ENCODE peak calls at places on chromosomes 11 and 22, in four cellular contexts. One of them, this sample, is unnamed.

GRCh38 chr11:68798221-68798813 is 43.4 kb downstream of the CPT1A start:
- DNase-seq in NCI-H1105 treated with DMSO at 0.1 percent for 48 hours: no peak
- DNase-seq in activated CD4-positive, CD25-positive, alpha-beta regulatory T cell: no peak
- DNase-seq in stimulated activated CD4-positive, alpha-beta T cell treated with anti-CD3 and anti-CD28 coated beads, Interleukin-1b, Interleukin-23, amount 100 ng/mL, for 24 hours: peak
- DNase-seq in this sample: peak

GRCh38 chr11:65316311-65316978 is 1.8 kb downstream of the CDC42EP2 start:
- DNase-seq in NCI-H1105 treated with DMSO at 0.1 percent for 48 hours: no peak
- DNase-seq in activated CD4-positive, CD25-positive, alpha-beta regulatory T cell: no peak
- DNase-seq in stimulated activated CD4-positive, alpha-beta T cell treated with anti-CD3 and anti-CD28 coated beads, Interleukin-1b, Interleukin-23, amount 100 ng/mL, for 24 hours: no peak
- DNase-seq in this sample: peak

GRCh38 chr22:40597541-40598453 is 38.7 kb downstream of the MRTFA start:
- DNase-seq in NCI-H1105 treated with DMSO at 0.1 percent for 48 hours: no peak
- DNase-seq in activated CD4-positive, CD25-positive, alpha-beta regulatory T cell: no peak
- DNase-seq in stimulated activated CD4-positive, alpha-beta T cell treated with anti-CD3 and anti-CD28 coated beads, Interleukin-1b, Interleukin-23, amount 100 ng/mL, for 24 hours: no peak
- DNase-seq in this sample: no peak

GRCh38 chr11:105821781-105822180 is 200.3 kb downstream of the MSANTD4 start:
- DNase-seq in NCI-H1105 treated with DMSO at 0.1 percent for 48 hours: no peak
- DNase-seq in activated CD4-positive, CD25-positive, alpha-beta regulatory T cell: no peak
- DNase-seq in stimulated activated CD4-positive, alpha-beta T cell treated with anti-CD3 and anti-CD28 coated beads, Interleukin-1b, Interleukin-23, amount 100 ng/mL, for 24 hours: no peak
- DNase-seq in this sample: no peak

GRCh38 chr11:101487775-101488174 is 96.0 kb downstream of the TRPC6 start:
- DNase-seq in NCI-H1105 treated with DMSO at 0.1 percent for 48 hours: no peak
- DNase-seq in activated CD4-positive, CD25-positive, alpha-beta regulatory T cell: no peak
- DNase-seq in stimulated activated CD4-positive, alpha-beta T cell treated with anti-CD3 and anti-CD28 coated beads, Interleukin-1b, Interleukin-23, amount 100 ng/mL, for 24 hours: no peak
- DNase-seq in this sample: peak

GRCh38 chr11:73875840-73876239 is 806 bp downstream of the COA4 start:
- DNase-seq in NCI-H1105 treated with DMSO at 0.1 percent for 48 hours: no peak
- DNase-seq in activated CD4-positive, CD25-positive, alpha-beta regulatory T cell: no peak
- DNase-seq in stimulated activated CD4-positive, alpha-beta T cell treated with anti-CD3 and anti-CD28 coated beads, Interleukin-1b, Interleukin-23, amount 100 ng/mL, for 24 hours: no peak
- DNase-seq in this sample: no peak

GRCh38 chr11:8294251-8294935 is 30.7 kb upstream of the LMO1 start:
- DNase-seq in NCI-H1105 treated with DMSO at 0.1 percent for 48 hours: no peak
- DNase-seq in activated CD4-positive, CD25-positive, alpha-beta regulatory T cell: no peak
- DNase-seq in stimulated activated CD4-positive, alpha-beta T cell treated with anti-CD3 and anti-CD28 coated beads, Interleukin-1b, Interleukin-23, amount 100 ng/mL, for 24 hours: no peak
- DNase-seq in this sample: no peak

GRCh38 chr11:123562166-123562565 is 92.3 kb downstream of the SCN3B start:
- DNase-seq in NCI-H1105 treated with DMSO at 0.1 percent for 48 hours: no peak
- DNase-seq in activated CD4-positive, CD25-positive, alpha-beta regulatory T cell: no peak
- DNase-seq in stimulated activated CD4-positive, alpha-beta T cell treated with anti-CD3 and anti-CD28 coated beads, Interleukin-1b, Interleukin-23, amount 100 ng/mL, for 24 hours: no peak
- DNase-seq in this sample: no peak

GRCh38 chr11:66048525-66049313 is at the start of gene GAL3ST3:
- DNase-seq in NCI-H1105 treated with DMSO at 0.1 percent for 48 hours: no peak
- DNase-seq in activated CD4-positive, CD25-positive, alpha-beta regulatory T cell: no peak
- DNase-seq in stimulated activated CD4-positive, alpha-beta T cell treated with anti-CD3 and anti-CD28 coated beads, Interleukin-1b, Interleukin-23, amount 100 ng/mL, for 24 hours: no peak
- DNase-seq in this sample: no peak